ENCODE peak calls at places on chromosomes 12 and 14, in six cellular contexts. One of them, this sample, is unnamed.

GRCh38 chr14:66600416-66600815 is 92.5 kb downstream of the GPHN start:
- DNase-seq in NT2/D1: no peak
- DNase-seq in IMR-90: peak
- DNase-seq in mesendoderm: no peak
- DNase-seq in DND-41: no peak
- DNase-seq in endothelial cell of umbilical vein: peak
- DNase-seq in this sample: no peak

GRCh38 chr14:69483765-69484443 is 624 bp upstream of the PLEKHD1 start:
- DNase-seq in NT2/D1: no peak
- DNase-seq in IMR-90: peak
- DNase-seq in mesendoderm: peak
- DNase-seq in DND-41: no peak
- DNase-seq in endothelial cell of umbilical vein: no peak
- DNase-seq in this sample: no peak

GRCh38 chr12:27554421-27555186 is 30.6 kb downstream of the PPFIBP1 start:
- DNase-seq in NT2/D1: no peak
- DNase-seq in IMR-90: no peak
- DNase-seq in mesendoderm: no peak
- DNase-seq in DND-41: no peak
- DNase-seq in endothelial cell of umbilical vein: peak
- DNase-seq in this sample: no peak

GRCh38 chr12:120980800-120981368 is 2.5 kb downstream of the HNF1A start:
- DNase-seq in NT2/D1: no peak
- DNase-seq in IMR-90: no peak
- DNase-seq in mesendoderm: no peak
- DNase-seq in DND-41: no peak
- DNase-seq in endothelial cell of umbilical vein: no peak
- DNase-seq in this sample: peak

GRCh38 chr14:54681819-54682261 is 114.9 kb downstream of the SAMD4A start:
- DNase-seq in NT2/D1: no peak
- DNase-seq in IMR-90: peak
- DNase-seq in mesendoderm: no peak
- DNase-seq in DND-41: no peak
- DNase-seq in endothelial cell of umbilical vein: peak
- DNase-seq in this sample: no peak

GRCh38 chr14:74979442-74980397 is 23.0 kb upstream of the EIF2B2 start:
- DNase-seq in NT2/D1: no peak
- DNase-seq in IMR-90: peak
- DNase-seq in mesendoderm: peak
- DNase-seq in DND-41: no peak
- DNase-seq in endothelial cell of umbilical vein: peak
- DNase-seq in this sample: no peak

GRCh38 chr12:57215668-57216013 is 953 bp upstream of the NXPH4 start:
- DNase-seq in NT2/D1: no peak
- DNase-seq in IMR-90: peak
- DNase-seq in mesendoderm: peak
- DNase-seq in DND-41: no peak
- DNase-seq in endothelial cell of umbilical vein: no peak
- DNase-seq in this sample: no peak

GRCh38 chr12:11039171-11039570 is 8.0 kb upstream of the TAS2R31 start:
- DNase-seq in NT2/D1: no peak
- DNase-seq in IMR-90: no peak
- DNase-seq in mesendoderm: no peak
- DNase-seq in DND-41: no peak
- DNase-seq in endothelial cell of umbilical vein: no peak
- DNase-seq in this sample: no peak

GRCh38 chr14:75259510-75259855 is 19.1 kb upstream of the FOS start:
- DNase-seq in NT2/D1: no peak
- DNase-seq in IMR-90: peak
- DNase-seq in mesendoderm: peak
- DNase-seq in DND-41: no peak
- DNase-seq in endothelial cell of umbilical vein: no peak
- DNase-seq in this sample: no peak

GRCh38 chr12:19485240-19485639 is 45.9 kb downstream of the AEBP2 start:
- DNase-seq in NT2/D1: no peak
- DNase-seq in IMR-90: no peak
- DNase-seq in mesendoderm: no peak
- DNase-seq in DND-41: no peak
- DNase-seq in endothelial cell of umbilical vein: no peak
- DNase-seq in this sample: no peak

GRCh38 chr12:70784042-70784668 is 136.4 kb downstream of the PTPRR start:
- DNase-seq in NT2/D1: no peak
- DNase-seq in IMR-90: no peak
- DNase-seq in mesendoderm: no peak
- DNase-seq in DND-41: no peak
- DNase-seq in endothelial cell of umbilical vein: no peak
- DNase-seq in this sample: no peak

GRCh38 chr12:39145175-39145999 is 240.0 kb upstream of the CPNE8 start:
- DNase-seq in NT2/D1: peak
- DNase-seq in IMR-90: no peak
- DNase-seq in mesendoderm: peak
- DNase-seq in DND-41: no peak
- DNase-seq in endothelial cell of umbilical vein: no peak
- DNase-seq in this sample: peak

GRCh38 chr14:36512585-36513003 is 7.4 kb downstream of the NKX2-1 start:
- DNase-seq in NT2/D1: no peak
- DNase-seq in IMR-90: no peak
- DNase-seq in mesendoderm: peak
- DNase-seq in DND-41: no peak
- DNase-seq in endothelial cell of umbilical vein: no peak
- DNase-seq in this sample: no peak

GRCh38 chr14:89654998-89655397 is 238.0 kb upstream of the FOXN3 start:
- DNase-seq in NT2/D1: no peak
- DNase-seq in IMR-90: no peak
- DNase-seq in mesendoderm: no peak
- DNase-seq in DND-41: no peak
- DNase-seq in endothelial cell of umbilical vein: no peak
- DNase-seq in this sample: no peak

GRCh38 chr12:131047789-131048610 is 94.3 kb downstream of the ADGRD1 start:
- DNase-seq in NT2/D1: no peak
- DNase-seq in IMR-90: no peak
- DNase-seq in mesendoderm: no peak
- DNase-seq in DND-41: no peak
- DNase-seq in endothelial cell of umbilical vein: no peak
- DNase-seq in this sample: no peak

GRCh38 chr14:75181426-75182062 is 5.1 kb upstream of the TMED10 start:
- DNase-seq in NT2/D1: peak
- DNase-seq in IMR-90: no peak
- DNase-seq in mesendoderm: no peak
- DNase-seq in DND-41: no peak
- DNase-seq in endothelial cell of umbilical vein: no peak
- DNase-seq in this sample: no peak

GRCh38 chr14:36069535-36069900 is 107.0 kb downstream of the PTCSC3 start:
- DNase-seq in NT2/D1: peak
- DNase-seq in IMR-90: peak
- DNase-seq in mesendoderm: peak
- DNase-seq in DND-41: peak
- DNase-seq in endothelial cell of umbilical vein: peak
- DNase-seq in this sample: no peak

GRCh38 chr14:71354801-71355200 is 447.5 kb downstream of the PCNX1 start:
- DNase-seq in NT2/D1: peak
- DNase-seq in IMR-90: peak
- DNase-seq in mesendoderm: peak
- DNase-seq in DND-41: no peak
- DNase-seq in endothelial cell of umbilical vein: no peak
- DNase-seq in this sample: no peak

GRCh38 chr12:120750806-120751205 is 25.2 kb downstream of the ACADS start:
- DNase-seq in NT2/D1: no peak
- DNase-seq in IMR-90: no peak
- DNase-seq in mesendoderm: no peak
- DNase-seq in DND-41: no peak
- DNase-seq in endothelial cell of umbilical vein: no peak
- DNase-seq in this sample: no peak

GRCh38 chr12:78155546-78155945 is 324.9 kb downstream of the NAV3 start:
- DNase-seq in NT2/D1: no peak
- DNase-seq in IMR-90: peak
- DNase-seq in mesendoderm: no peak
- DNase-seq in DND-41: no peak
- DNase-seq in endothelial cell of umbilical vein: no peak
- DNase-seq in this sample: no peak

GRCh38 chr12:2192231-2192630 is 139.4 kb downstream of the CACNA1C start:
- DNase-seq in NT2/D1: no peak
- DNase-seq in IMR-90: no peak
- DNase-seq in mesendoderm: no peak
- DNase-seq in DND-41: no peak
- DNase-seq in endothelial cell of umbilical vein: no peak
- DNase-seq in this sample: no peak

GRCh38 chr14:75989134-75989533 is 3.6 kb downstream of the IFT43 start:
- DNase-seq in NT2/D1: no peak
- DNase-seq in IMR-90: peak
- DNase-seq in mesendoderm: no peak
- DNase-seq in DND-41: no peak
- DNase-seq in endothelial cell of umbilical vein: peak
- DNase-seq in this sample: no peak

GRCh38 chr12:20711846-20712245 is 16.7 kb downstream of the SLCO1C1 start:
- DNase-seq in NT2/D1: no peak
- DNase-seq in IMR-90: no peak
- DNase-seq in mesendoderm: peak
- DNase-seq in DND-41: no peak
- DNase-seq in endothelial cell of umbilical vein: no peak
- DNase-seq in this sample: no peak

GRCh38 chr14:101494826-101495225 is 66.5 kb upstream of the DIO3 start:
- DNase-seq in NT2/D1: no peak
- DNase-seq in IMR-90: no peak
- DNase-seq in mesendoderm: no peak
- DNase-seq in DND-41: no peak
- DNase-seq in endothelial cell of umbilical vein: no peak
- DNase-seq in this sample: no peak

GRCh38 chr14:103141117-103141796 is 18.0 kb downstream of the TNFAIP2 start:
- DNase-seq in NT2/D1: no peak
- DNase-seq in IMR-90: peak
- DNase-seq in mesendoderm: peak
- DNase-seq in DND-41: peak
- DNase-seq in endothelial cell of umbilical vein: peak
- DNase-seq in this sample: peak

GRCh38 chr12:127928615-127929014 is 338.4 kb upstream of the TMEM132C start:
- DNase-seq in NT2/D1: no peak
- DNase-seq in IMR-90: no peak
- DNase-seq in mesendoderm: no peak
- DNase-seq in DND-41: no peak
- DNase-seq in endothelial cell of umbilical vein: no peak
- DNase-seq in this sample: no peak
- H3K9ac ChIP-seq in NT2/D1: no peak
- H3K9ac ChIP-seq in IMR-90: no peak
- H3K9ac ChIP-seq in mesendoderm: no peak
- H3K9ac ChIP-seq in DND-41: no peak
- H3K9ac ChIP-seq in endothelial cell of umbilical vein: no peak
- H3K9ac ChIP-seq in this sample: no peak

DNA sequence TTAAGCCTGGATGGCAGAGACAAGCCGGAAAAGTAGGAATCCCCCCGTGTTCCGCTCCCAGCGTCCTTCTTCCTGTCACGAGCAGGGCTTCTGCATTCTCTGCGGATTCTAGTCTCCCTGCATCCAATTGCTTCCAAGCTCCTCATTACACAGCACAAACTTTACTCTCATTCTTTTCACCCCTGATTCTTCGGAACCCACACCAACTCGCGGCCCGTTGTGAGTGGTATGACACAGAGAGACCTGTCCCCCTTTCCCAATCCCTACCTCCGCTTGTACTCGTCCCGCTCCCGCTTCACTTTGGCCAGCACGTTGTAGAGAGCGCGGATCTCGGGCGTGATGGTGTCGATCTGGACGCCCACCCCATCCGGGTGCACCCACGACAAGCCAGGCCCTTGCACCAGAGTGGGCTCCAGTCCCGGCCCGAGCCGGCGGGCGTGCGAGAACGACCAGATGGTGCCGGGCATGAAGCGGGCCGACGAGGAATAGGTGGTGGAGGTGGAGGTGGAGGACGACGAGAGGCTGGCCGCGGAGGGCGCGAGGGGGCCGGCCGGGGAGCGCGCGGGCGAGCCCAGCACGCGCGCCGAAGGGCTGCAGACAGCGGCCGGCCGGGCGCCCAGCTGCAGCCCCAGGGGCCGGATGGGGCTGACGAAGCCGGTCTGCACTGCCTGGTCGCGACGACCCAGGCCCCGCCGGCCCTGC is 701 bp downstream of the IFFO1 start:
- DNase-seq in NT2/D1: no peak
- DNase-seq in IMR-90: no peak
- DNase-seq in mesendoderm: peak
- DNase-seq in DND-41: no peak
- DNase-seq in endothelial cell of umbilical vein: no peak
- DNase-seq in this sample: no peak
- H3K9ac ChIP-seq in NT2/D1: peak
- H3K9ac ChIP-seq in IMR-90: peak
- H3K9ac ChIP-seq in mesendoderm: peak
- H3K9ac ChIP-seq in DND-41: peak
- H3K9ac ChIP-seq in endothelial cell of umbilical vein: peak
- H3K9ac ChIP-seq in this sample: peak

DNA sequence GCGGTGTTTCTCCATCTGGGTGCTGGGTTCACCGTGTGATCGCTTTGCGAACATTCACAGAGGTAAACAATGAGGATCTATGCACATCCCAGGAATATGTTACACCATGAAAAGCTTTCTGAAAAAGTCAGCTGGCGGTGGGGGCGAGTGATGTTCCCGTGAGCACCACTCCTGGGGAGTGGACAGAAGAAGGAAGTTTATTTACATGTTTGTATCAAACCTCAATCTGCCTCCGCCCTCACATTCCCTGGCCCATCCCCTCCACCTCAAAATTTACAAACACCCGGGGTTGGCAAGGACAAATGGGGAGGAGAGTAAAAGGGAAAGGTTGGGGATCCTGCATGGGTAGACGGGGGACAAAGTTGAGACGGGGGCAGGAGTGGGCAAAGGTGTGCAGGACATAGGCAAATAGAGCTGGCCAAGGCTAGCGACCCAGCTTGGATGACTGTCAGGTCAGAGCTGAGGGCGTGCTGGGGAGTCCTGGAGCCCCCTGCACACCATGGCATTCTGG is 6.9 kb downstream of the TNFRSF1A start:
- DNase-seq in NT2/D1: no peak
- DNase-seq in IMR-90: peak
- DNase-seq in mesendoderm: no peak
- DNase-seq in DND-41: no peak
- DNase-seq in endothelial cell of umbilical vein: no peak
- DNase-seq in this sample: peak
- H3K9ac ChIP-seq in NT2/D1: peak
- H3K9ac ChIP-seq in IMR-90: peak
- H3K9ac ChIP-seq in mesendoderm: peak
- H3K9ac ChIP-seq in DND-41: peak
- H3K9ac ChIP-seq in endothelial cell of umbilical vein: peak
- H3K9ac ChIP-seq in this sample: peak

GRCh38 chr14:21711360-21711961 is 37.8 kb upstream of the OR4E1 start:
- DNase-seq in NT2/D1: peak
- DNase-seq in IMR-90: peak
- DNase-seq in mesendoderm: peak
- DNase-seq in DND-41: peak
- DNase-seq in endothelial cell of umbilical vein: peak
- DNase-seq in this sample: peak

GRCh38 chr14:21714318-21714929 is 40.8 kb upstream of the OR4E1 start:
- DNase-seq in NT2/D1: no peak
- DNase-seq in IMR-90: no peak
- DNase-seq in mesendoderm: peak
- DNase-seq in DND-41: no peak
- DNase-seq in endothelial cell of umbilical vein: no peak
- DNase-seq in this sample: no peak

GRCh38 chr14:21712039-21712438 is 38.4 kb upstream of the OR4E1 start:
- DNase-seq in NT2/D1: no peak
- DNase-seq in IMR-90: no peak
- DNase-seq in mesendoderm: no peak
- DNase-seq in DND-41: no peak
- DNase-seq in endothelial cell of umbilical vein: no peak
- DNase-seq in this sample: no peak
- H3K9ac ChIP-seq in NT2/D1: no peak
- H3K9ac ChIP-seq in IMR-90: no peak
- H3K9ac ChIP-seq in mesendoderm: no peak
- H3K9ac ChIP-seq in DND-41: no peak
- H3K9ac ChIP-seq in endothelial cell of umbilical vein: no peak
- H3K9ac ChIP-seq in this sample: no peak